ENCODE peak calls at places on chromosome 11, in four cellular contexts. G is mesenchymal stem cell, K is Peyer's patch, M is stomach. O is an unnamed sample.
A peak's percentile ranks its signal among the peaks of the same experiment; 100 is the strongest.

GRCh38 chr11:36354221-36355003 is 58.3 kb downstream of the PRR5L start:
- DNase-seq in K (no peak), M (no peak), G (peak; percentile 33), O (no peak)

GRCh38 chr11:65045061-65045460 is 4.1 kb downstream of the SAC3D1 start:
- DNase-seq in M (no peak), G (no peak), K (no peak), O (no peak)

GRCh38 chr11:43998308-43998707 is 49.5 kb upstream of the ACCSL start:
- DNase-seq in M (no peak), K (no peak), G (no peak), O (no peak)

GRCh38 chr11:69386594-69387408 is 92.8 kb downstream of the MYEOV start:
- DNase-seq in M (no peak), G (no peak), K (no peak), O (no peak)

GRCh38 chr11:101010899-101011298 is 118.7 kb downstream of the PGR start:
- DNase-seq in M (no peak), K (no peak), G (no peak), O (peak; percentile 14)

GRCh38 chr11:47060807-47061206 is 115.9 kb downstream of the ARFGAP2 start:
- DNase-seq in G (peak; percentile 47), M (no peak), K (no peak), O (no peak)

GRCh38 chr11:125263268-125263790 is 98.8 kb downstream of the PKNOX2 start:
- DNase-seq in K (peak; percentile 60), G (peak; percentile 100), M (peak; percentile 53), O (peak; percentile 100)

GRCh38 chr11:86570457-86570856 is 102.0 kb downstream of the ME3 start:
- DNase-seq in G (no peak), K (no peak), M (no peak), O (no peak)

GRCh38 chr11:80157447-80157846 is 716.6 kb upstream of the TENM4 start:
- DNase-seq in K (no peak), M (no peak), G (no peak), O (no peak)

GRCh38 chr11:2768471-2769408 is 68.9 kb upstream of the KCNQ1OT1 start:
- DNase-seq in M (peak; percentile 17), G (peak; percentile 89), K (peak; percentile 20), O (peak; percentile 66)

GRCh38 chr11:12007769-12008737 is at the start of gene DKK3:
- DNase-seq in M (no peak), G (peak; percentile 61), K (no peak), O (peak; percentile 56)

GRCh38 chr11:112553340-112553739 is 292.7 kb upstream of the PLET1 start:
- DNase-seq in K (no peak), G (no peak), M (no peak), O (no peak)

GRCh38 chr11:90669094-90669493 is 446.2 kb upstream of the CHORDC1 start:
- DNase-seq in G (no peak), K (no peak), M (no peak), O (no peak)

GRCh38 chr11:108559904-108560303 is 33.7 kb downstream of the EXPH5 start:
- DNase-seq in K (no peak), M (no peak), G (peak; percentile 50), O (no peak)

GRCh38 chr11:44006882-44007495 is 40.8 kb upstream of the ACCSL start:
- DNase-seq in K (no peak), G (no peak), M (peak; percentile 17), O (no peak)

GRCh38 chr11:123197711-123198110 is 2.7 kb upstream of the CLMP start:
- DNase-seq in M (no peak), G (peak; percentile 79), K (no peak), O (peak; percentile 73)

GRCh38 chr11:126319374-126319740 is 15.5 kb downstream of the DCPS start:
- DNase-seq in G (no peak), M (no peak), K (peak; percentile 36), O (no peak)

GRCh38 chr11:46242462-46242960 is 35.0 kb upstream of the CREB3L1 start:
- DNase-seq in K (no peak), G (no peak), M (no peak), O (no peak)

GRCh38 chr11:87425391-87425790 is 387.7 kb downstream of the TMEM135 start:
- DNase-seq in K (no peak), G (no peak), M (no peak), O (no peak)

GRCh38 chr11:2771758-2772466 is 72.1 kb upstream of the KCNQ1OT1 start:
- DNase-seq in K (peak; percentile 37), M (peak; percentile 19), G (no peak), O (no peak)

GRCh38 chr11:86219291-86220193 is 25.0 kb upstream of the EED start:
- DNase-seq in G (no peak), M (no peak), K (no peak), O (no peak)

GRCh38 chr11:18064450-18065048 is 18.5 kb upstream of the TPH1 start:
- DNase-seq in G (no peak), M (no peak), K (no peak), O (no peak)

GRCh38 chr11:45269678-45270077 is 16.5 kb downstream of the SYT13 start:
- DNase-seq in K (no peak), G (no peak), M (no peak), O (no peak)

DNA sequence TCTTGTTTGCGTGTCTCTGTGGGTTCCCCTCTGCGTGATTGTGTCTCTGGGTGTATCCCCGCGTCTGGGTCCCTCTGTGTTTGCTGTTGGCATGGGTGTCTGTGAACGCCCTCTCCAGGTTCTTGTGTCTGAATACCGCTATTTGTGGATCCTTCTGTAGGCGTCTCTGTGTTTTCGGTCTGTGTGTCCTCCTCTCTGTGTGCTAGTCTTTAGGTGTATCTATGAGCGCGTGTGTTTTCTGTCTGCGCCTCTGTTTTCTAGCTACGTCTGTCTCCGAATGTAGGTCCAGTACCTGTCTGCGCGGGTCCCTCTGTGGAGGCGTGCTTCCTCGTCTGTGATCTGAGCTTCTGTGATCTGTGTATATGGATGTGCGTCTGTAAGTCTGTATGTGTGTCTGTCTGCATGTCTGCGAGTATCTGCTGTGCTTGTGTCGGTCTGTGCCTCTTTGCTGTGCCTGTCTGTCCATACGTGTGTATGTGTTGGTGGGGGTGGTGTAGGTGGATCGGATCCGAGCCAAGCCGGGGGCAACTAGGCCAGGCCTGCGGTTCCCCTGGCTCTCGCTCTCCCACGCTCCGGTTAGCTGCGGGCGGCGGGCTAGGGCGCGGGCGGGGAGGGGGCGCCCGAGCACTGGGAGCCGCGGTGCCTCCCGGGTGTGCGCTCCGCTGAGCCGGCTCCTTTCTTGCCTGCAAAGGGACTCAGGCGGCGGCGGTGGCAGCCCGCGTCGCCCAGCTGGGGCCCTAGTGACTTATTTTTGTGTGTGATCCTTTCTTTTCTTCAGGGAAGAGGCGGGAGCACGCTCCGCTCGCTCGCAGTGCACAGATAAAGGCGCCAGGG is 105.3 kb upstream of the E2F8 start:
- DNase-seq in G (peak; percentile 34), K (no peak), M (peak; percentile 34), O (no peak)
- H3K4me3 ChIP-seq in G (no peak overlapping the region), K (peak overlapping the region; percentile 18), M (peak overlapping the region; percentile 49), O (no peak overlapping the region)

GRCh38 chr11:35058318-35058717 is 80.7 kb upstream of the CD44 start:
- DNase-seq in K (no peak), M (no peak), G (no peak), O (no peak)
- H3K9me3 ChIP-seq in K (no peaks in the 10 kb centered on the region), M (no peaks in the 10 kb centered on the region), G (no peaks in the 10 kb centered on the region), O (peaks cover 3% of the 10 kb centered on the region)

GRCh38 chr11:9091044-9091936 is at the start of gene SCUBE2:
- DNase-seq in G (no peak), M (no peak), K (peak; percentile 51), O (no peak)

GRCh38 chr11:9090488-9091043 is 833 bp downstream of the SCUBE2 start:
- DNase-seq in K (no peak), M (no peak), G (peak; percentile 21), O (no peak)

GRCh38 chr11:9092846-9093778 is 1.7 kb upstream of the SCUBE2 start:
- DNase-seq in G (no peak), M (no peak), K (no peak), O (no peak)

GRCh38 chr11:9094420-9094819 is 3.0 kb upstream of the SCUBE2 start:
- DNase-seq in K (no peak), M (no peak), G (no peak), O (no peak)

GRCh38 chr11:9092085-9092484 is 686 bp upstream of the SCUBE2 start:
- DNase-seq in G (no peak), M (no peak), K (no peak), O (no peak)
- H3K4me3 ChIP-seq in G (no peak overlapping the region), M (peak overlapping the region; percentile 57), K (no peak overlapping the region), O (no peak overlapping the region)

GRCh38 chr11:50298182-50298988 is 265.7 kb downstream of the OR4C45 start:
- DNase-seq in M (no peak), G (no peak), K (no peak), O (no peak)
- H3K9me3 ChIP-seq in M (peaks cover 69% of the 10 kb centered on the region), G (peaks cover 4% of the 10 kb centered on the region), K (no peaks in the 10 kb centered on the region), O (no peaks in the 10 kb centered on the region)

GRCh38 chr11:55106391-55106790 is 155.6 kb upstream of the TRIM48 start:
- DNase-seq in K (no peak), M (no peak), G (no peak), O (no peak)
- H3K4me3 ChIP-seq in K (no peak overlapping the region), M (no peak overlapping the region), G (no peak overlapping the region), O (no peak overlapping the region)

GRCh38 chr11:97414801-97415200 is 1025.0 kb downstream of the JRKL start:
- DNase-seq in K (no peak), G (peak; percentile 45), M (no peak), O (no peak)

DNA sequence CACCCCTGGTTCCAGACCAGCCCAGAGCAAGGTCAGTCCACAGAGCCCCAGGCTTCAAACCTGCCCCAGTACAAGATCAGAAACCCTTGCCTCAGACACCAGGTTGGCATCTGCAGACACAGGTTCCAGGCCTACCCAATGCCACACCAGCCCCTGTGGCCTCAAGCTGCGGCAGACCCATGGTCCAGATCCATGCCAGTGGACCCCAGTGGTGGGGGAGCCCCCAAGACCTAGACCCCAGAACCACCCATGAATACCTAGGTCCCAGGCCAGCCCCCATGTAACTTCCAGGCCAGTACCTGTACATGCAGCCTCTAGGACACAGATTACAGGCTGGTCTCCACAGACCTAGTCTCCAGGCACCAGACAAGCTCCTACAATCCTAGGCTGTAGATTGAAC is 1019.3 kb downstream of the JRKL start:
- DNase-seq in K (no peak), G (no peak), M (no peak), O (no peak)
- H3K9me3 ChIP-seq in K (no peaks in the 10 kb centered on the region), G (peaks cover 34% of the 10 kb centered on the region), M (peaks cover 16% of the 10 kb centered on the region), O (no peaks in the 10 kb centered on the region)

GRCh38 chr11:128482092-128482491 is 105.3 kb downstream of the ETS1 start:
- DNase-seq in G (no peak), K (no peak), M (no peak), O (no peak)
- H3K4me3 ChIP-seq in G (no peak overlapping the region), K (no peak overlapping the region), M (peak overlapping the region; percentile 4), O (peak overlapping the region; percentile 37)

O was measured in MG63.